ENCODE peak calls at places on chromosomes 13 and 19, in six cellular contexts. L, Z, P, U, Q and D are unnamed samples.
A peak's percentile ranks its signal among the peaks of the same experiment; 100 is the strongest.

GRCh38 chr13:33510350-33510749 is 224.8 kb upstream of the STARD13 start:
- DNase-seq in P (no peak), L (no peak), Z (no peak), U (no peak), Q (no peak), D (no peak)

GRCh38 chr13:109727251-109727650 is 59.1 kb downstream of the IRS2 start:
- DNase-seq in L (no peak), Z (no peak), U (no peak), P (no peak), Q (no peak), D (no peak)

GRCh38 chr19:45172611-45173208 is 5.3 kb downstream of the TRAPPC6A start:
- DNase-seq in U (no peak), Z (no peak), L (no peak), Q (no peak), P (no peak), D (no peak)

GRCh38 chr19:19491321-19492025 is 23.9 kb downstream of the TSSK6 start:
- DNase-seq in Z (no peak), L (no peak), Q (no peak), U (no peak), P (no peak), D (no peak)

GRCh38 chr13:49300716-49301589 is 53.2 kb downstream of the CDADC1 start:
- DNase-seq in L (peak; percentile 71), Q (peak; percentile 77), P (peak; percentile 70), U (peak; percentile 42), Z (peak; percentile 60), D (peak; percentile 84)

GRCh38 chr19:3573162-3573857 is 566 bp downstream of the HMG20B start:
- DNase-seq in L (no peak), P (no peak), Z (no peak), Q (no peak), U (no peak), D (no peak)

GRCh38 chr13:45749026-45749759 is 47.1 kb downstream of the CBY2 start:
- DNase-seq in Q (no peak), P (no peak), U (no peak), Z (no peak), L (no peak), D (no peak)

GRCh38 chr13:113746671-113747070 is 12.4 kb upstream of the TMEM255B start:
- DNase-seq in P (no peak), L (no peak), Z (no peak), U (no peak), Q (no peak), D (no peak)

GRCh38 chr13:49248433-49249002 is 793 bp downstream of the CDADC1 start:
- DNase-seq in L (no peak), U (no peak), Z (peak; percentile 3), Q (peak; percentile 4), P (peak; percentile 50), D (no peak)

GRCh38 chr13:113877149-113877990 is 13.5 kb upstream of the GAS6 start:
- DNase-seq in Z (no peak), Q (no peak), U (no peak), P (no peak), L (no peak), D (no peak)

GRCh38 chr19:45768644-45769053 is 403 bp downstream of the SIX5 start:
- DNase-seq in U (no peak), L (peak; percentile 46), P (no peak), Z (peak; percentile 65), Q (no peak), D (peak; percentile 66)

GRCh38 chr19:48419158-48419920 is 25.9 kb downstream of the GRIN2D start:
- DNase-seq in Z (no peak), P (peak; percentile 41), U (peak; percentile 57), Q (no peak), L (peak; percentile 56), D (peak; percentile 91)

GRCh38 chr13:26112843-26113242 is 61.0 kb upstream of the SHISA2 start:
- DNase-seq in U (no peak), Z (no peak), P (no peak), L (peak; percentile 5), Q (no peak), D (peak; percentile 23)

GRCh38 chr13:58165617-58166016 is 534.1 kb downstream of the PCDH17 start:
- DNase-seq in U (no peak), Q (no peak), Z (no peak), L (no peak), P (no peak), D (no peak)

GRCh38 chr13:30810261-30810701 is 74.9 kb downstream of the ALOX5AP start:
- DNase-seq in P (no peak), U (no peak), Z (no peak), L (no peak), Q (no peak), D (no peak)

GRCh38 chr13:37010424-37010823 is 9.8 kb downstream of the EXOSC8 start:
- DNase-seq in L (no peak), Q (no peak), P (no peak), U (no peak), Z (no peak), D (no peak)

GRCh38 chr19:2012941-2013682 is 2.4 kb downstream of the BTBD2 start:
- DNase-seq in Z (no peak), P (no peak), U (no peak), L (no peak), Q (no peak), D (no peak)

GRCh38 chr13:98556968-98557591 is 19.8 kb downstream of the STK24 start:
- DNase-seq in U (no peak), Q (no peak), P (no peak), L (no peak), Z (no peak), D (no peak)

GRCh38 chr19:35868172-35868822 is at the start of gene APLP1:
- DNase-seq in U (no peak), Q (peak; percentile 14), L (peak; percentile 88), P (peak; percentile 39), Z (peak; percentile 80), D (peak; percentile 48)

GRCh38 chr19:15337202-15337601 is 4.9 kb upstream of the BRD4 start:
- DNase-seq in U (no peak), L (no peak), Q (no peak), P (no peak), Z (no peak), D (no peak)

GRCh38 chr13:48151766-48152165 is 56.9 kb upstream of the MED4 start:
- DNase-seq in Z (no peak), Q (no peak), P (no peak), L (no peak), U (no peak), D (no peak)

GRCh38 chr13:39777527-39778061 is 122.1 kb downstream of the COG6 start:
- DNase-seq in Q (no peak), L (no peak), Z (peak; percentile 8), P (peak; percentile 88), U (no peak), D (peak; percentile 62)

GRCh38 chr13:103531278-103531677 is 465.1 kb upstream of the SLC10A2 start:
- DNase-seq in L (no peak), U (no peak), P (no peak), Q (no peak), Z (no peak), D (no peak)

GRCh38 chr13:48501705-48502104 is 31.2 kb downstream of the RCBTB2 start:
- DNase-seq in L (no peak), Z (no peak), U (no peak), Q (no peak), P (no peak), D (no peak)

GRCh38 chr13:51934461-51935087 is 72.8 kb downstream of the CCDC70 start:
- DNase-seq in P (no peak), U (no peak), Q (no peak), Z (no peak), L (no peak), D (no peak)

GRCh38 chr19:56348289-56348877 is 33.7 kb upstream of the ZSCAN5A start:
- DNase-seq in L (no peak), U (no peak), P (peak; percentile 6), Z (no peak), Q (no peak), D (peak; percentile 42)

GRCh38 chr19:19134687-19135158 is 3.6 kb downstream of the TMEM161A start:
- DNase-seq in U (no peak), L (peak; percentile 87), P (no peak), Q (no peak), Z (no peak), D (peak; percentile 11)

GRCh38 chr19:6971366-6971765 is 49.9 kb downstream of the MBD3L2B start:
- DNase-seq in Q (no peak), P (no peak), U (no peak), Z (no peak), L (no peak), D (no peak)

GRCh38 chr13:29948246-29948645 is 97.8 kb upstream of the UBL3 start:
- DNase-seq in Q (no peak), P (no peak), U (no peak), L (no peak), Z (no peak), D (no peak)

GRCh38 chr13:108214511-108215383 is 589 bp downstream of the LIG4 start:
- DNase-seq in L (no peak), Z (no peak), P (no peak), Q (no peak), U (no peak), D (no peak)

GRCh38 chr13:78786399-78786879 is 127.5 kb upstream of the OBI1 start:
- DNase-seq in Q (no peak), L (no peak), P (no peak), U (no peak), Z (no peak), D (no peak)

GRCh38 chr13:99932912-99933311 is 38.7 kb downstream of the ZIC5 start:
- DNase-seq in Z (no peak), Q (no peak), P (no peak), U (no peak), L (no peak), D (peak; percentile 41)

GRCh38 chr19:31154021-31154420 is 195.2 kb downstream of the TSHZ3 start:
- DNase-seq in L (no peak), Q (no peak), Z (no peak), U (no peak), P (no peak), D (no peak)

DNA sequence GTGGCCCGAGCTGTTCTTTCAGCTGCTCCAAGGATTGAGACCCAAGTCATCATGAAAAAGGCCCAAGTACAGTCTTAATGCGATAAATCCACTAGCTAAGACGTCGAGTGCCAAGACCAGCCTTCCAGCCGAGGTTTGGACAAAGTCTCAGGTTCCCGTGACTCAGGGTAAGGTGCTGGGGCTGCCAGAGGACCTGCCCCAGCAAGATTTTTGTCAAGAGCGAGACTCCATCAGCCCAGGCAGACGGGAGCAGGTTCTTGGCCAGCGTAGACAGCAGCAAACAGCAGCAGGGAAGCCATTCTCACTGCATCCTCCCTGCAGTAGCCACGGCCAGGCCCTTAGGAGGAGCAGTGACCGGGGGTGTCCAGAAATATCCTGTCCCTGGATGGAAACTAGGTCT is 3.4 kb downstream of the FEM1A start:
- DNase-seq in Q (no peak), Z (no peak), U (no peak), L (no peak), P (no peak), D (no peak)
- H3K4me3 ChIP-seq in Q (no peak overlapping the region), Z (no peak overlapping the region), U (no peak overlapping the region), L (peak overlapping the region; percentile 28), P (no peak overlapping the region), D (no peak overlapping the region)

GRCh38 chr19:30068528-30069395 is 126.7 kb downstream of the URI1 start:
- DNase-seq in L (no peak), Q (no peak), P (no peak), Z (no peak), U (no peak), D (no peak)
- TF ChIP-seq MAX in L (no peak), Q (no peak), P (no peak), Z (no peak), U (no peak), D (no peak)

GRCh38 chr13:111099292-111099691 is 15.8 kb upstream of the ARHGEF7 start:
- DNase-seq in Z (no peak), Q (no peak), P (no peak), U (no peak), L (no peak), D (no peak)
- TF ChIP-seq MYC in Z (no peak), Q (no peak), P (no peak), U (no peak), L (no peak), D (no peak)

GRCh38 chr19:49430678-49431329 is 5.6 kb downstream of the GFY start:
- DNase-seq in P (no peak), Z (no peak), Q (no peak), U (no peak), L (peak; percentile 53), D (peak; percentile 69)
- H3K4me3 ChIP-seq in P (no peak overlapping the region), Z (no peak overlapping the region), Q (no peak overlapping the region), U (no peak overlapping the region), L (peak overlapping the region; percentile 50), D (no peak overlapping the region)